ENCODE peak calls at places on chromosomes 1 and 21, in six cellular contexts. S is PC-3; F is transverse colon; M is effector memory CD4-positive, alpha-beta T cell; P is body of pancreas; E is tibial artery. A is an unnamed sample.
A peak's percentile ranks its signal among the peaks of the same experiment; 100 is the strongest.

GRCh38 chr1:21966247-21967000 is 10.4 kb upstream of the CELA3B start:
- DNase-seq in S (peak; percentile 83), F (no peak), M (no peak), P (no peak), E (no peak), A (peak; percentile 39)

GRCh38 chr21:38795475-38795874 is 10.3 kb upstream of the ETS2 start:
- DNase-seq in S (no peak), F (no peak), M (no peak), P (no peak), E (no peak), A (no peak)

GRCh38 chr1:226436855-226437491 is 29.1 kb upstream of the PARP1 start:
- DNase-seq in S (no peak), F (peak; percentile 13), M (no peak), P (peak; percentile 23), E (no peak), A (no peak)

GRCh38 chr1:25253911-25254310 is 6.7 kb upstream of the RSRP1 start:
- DNase-seq in S (peak; percentile 67), F (no peak), M (no peak), P (no peak), E (no peak), A (no peak)

GRCh38 chr1:12342261-12343003 is 112.6 kb downstream of the VPS13D start:
- DNase-seq in S (no peak), F (no peak), M (no peak), P (no peak), E (no peak), A (no peak)

GRCh38 chr21:26105819-26106218 is 64.8 kb downstream of the APP start:
- DNase-seq in S (no peak), F (no peak), M (no peak), P (no peak), E (no peak), A (no peak)

GRCh38 chr1:233341117-233341516 is 13.6 kb downstream of the MAP3K21 start:
- DNase-seq in S (peak; percentile 27), F (no peak), M (no peak), P (peak; percentile 78), E (no peak), A (no peak)

GRCh38 chr1:220747426-220748090 is 564 bp upstream of the MTARC2 start:
- DNase-seq in S (no peak), F (no peak), M (no peak), P (no peak), E (no peak), A (no peak)

GRCh38 chr1:235357485-235358378 is 9.5 kb upstream of the TBCE start:
- DNase-seq in S (no peak), F (peak; percentile 22), M (no peak), P (no peak), E (no peak), A (no peak)

GRCh38 chr1:71414229-71414628 is 333.4 kb upstream of the ZRANB2 start:
- DNase-seq in S (no peak), F (no peak), M (no peak), P (no peak), E (no peak), A (peak; percentile 3)

GRCh38 chr1:167776151-167776550 is 54.4 kb downstream of the MPZL1 start:
- DNase-seq in S (no peak), F (no peak), M (no peak), P (no peak), E (no peak), A (no peak)

GRCh38 chr1:230985711-230986110 is 6.8 kb downstream of the ARV1 start:
- DNase-seq in S (no peak), F (peak; percentile 71), M (no peak), P (no peak), E (no peak), A (no peak)

GRCh38 chr1:231334079-231334666 is 3.5 kb downstream of the EXOC8 start:
- DNase-seq in S (no peak), F (no peak), M (no peak), P (no peak), E (no peak), A (no peak)

GRCh38 chr1:200183637-200184036 is 156.1 kb downstream of the NR5A2 start:
- DNase-seq in S (peak; percentile 32), F (no peak), M (no peak), P (no peak), E (no peak), A (no peak)

GRCh38 chr1:11387829-11388228 is 91.1 kb upstream of the DISP3 start:
- DNase-seq in S (no peak), F (no peak), M (no peak), P (no peak), E (no peak), A (no peak)

GRCh38 chr1:42319871-42320484 is 15.1 kb downstream of the FOXJ3 start:
- DNase-seq in S (no peak), F (peak; percentile 58), M (peak; percentile 22), P (no peak), E (no peak), A (no peak)

GRCh38 chr1:204080163-204080903 is 7.4 kb downstream of the SOX13 start:
- DNase-seq in S (peak; percentile 96), F (peak; percentile 89), M (no peak), P (peak; percentile 97), E (peak; percentile 90), A (peak; percentile 73)

GRCh38 chr1:154745286-154745731 is 124.8 kb downstream of the KCNN3 start:
- DNase-seq in S (no peak), F (peak; percentile 31), M (no peak), P (peak; percentile 27), E (no peak), A (no peak)

GRCh38 chr1:229227298-229227919 is 43.5 kb upstream of the RAB4A start:
- DNase-seq in S (peak; percentile 83), F (peak; percentile 89), M (peak; percentile 69), P (peak; percentile 81), E (peak; percentile 77), A (no peak)

GRCh38 chr1:115296981-115297380 is 41.1 kb downstream of the NGF start:
- DNase-seq in S (no peak), F (no peak), M (no peak), P (no peak), E (no peak), A (no peak)

GRCh38 chr1:193184776-193185175 is 1.6 kb downstream of the B3GALT2 start:
- DNase-seq in S (no peak), F (no peak), M (no peak), P (no peak), E (no peak), A (no peak)

GRCh38 chr1:193187114-193187513 is 701 bp upstream of the B3GALT2 start:
- DNase-seq in S (no peak), F (no peak), M (no peak), P (no peak), E (no peak), A (no peak)

GRCh38 chr1:193183019-193183643 is 3.3 kb downstream of the B3GALT2 start:
- DNase-seq in S (peak; percentile 69), F (no peak), M (no peak), P (no peak), E (no peak), A (no peak)

GRCh38 chr1:193185206-193185605 is 1.2 kb downstream of the B3GALT2 start:
- DNase-seq in S (no peak), F (no peak), M (no peak), P (no peak), E (no peak), A (no peak)

DNA sequence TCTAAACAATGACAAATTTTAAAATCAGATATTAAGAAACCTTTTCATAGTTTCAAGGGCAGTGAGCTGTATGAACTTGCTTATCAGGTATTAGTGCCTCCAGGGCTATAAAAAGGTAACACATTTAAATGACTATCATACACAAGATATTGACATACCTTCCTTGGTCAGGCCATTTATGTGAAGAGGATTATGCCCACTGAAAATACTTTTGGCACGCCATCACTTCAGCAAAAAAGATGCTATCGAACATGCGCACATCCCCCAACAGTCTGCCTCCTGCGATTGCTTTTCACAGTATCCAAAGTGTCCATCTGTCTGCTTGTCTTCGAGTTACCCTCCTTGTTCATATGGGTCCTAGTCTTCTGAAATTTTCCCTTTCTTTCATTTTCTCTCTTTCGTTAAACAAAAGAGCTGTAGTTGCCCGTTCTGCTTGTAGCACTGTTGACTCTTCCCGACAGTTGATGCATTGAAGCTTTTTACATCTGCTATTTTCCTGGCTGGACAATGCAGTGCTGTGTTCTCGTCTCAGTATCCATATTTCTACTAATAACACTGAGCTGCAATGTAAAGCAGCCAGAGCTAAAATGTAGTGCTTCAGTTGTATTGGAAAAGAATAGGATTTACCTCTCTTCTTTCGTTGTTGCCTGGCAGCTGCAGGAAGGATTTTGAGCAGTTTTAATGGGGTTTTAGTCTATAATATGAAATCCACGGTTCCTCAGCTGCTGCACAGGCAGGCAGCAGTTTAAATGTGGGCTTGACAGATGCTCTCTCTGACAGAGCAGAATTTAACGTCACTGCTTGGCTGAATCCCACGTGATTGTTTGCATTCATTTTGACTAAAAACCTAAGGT is at the start of gene B3GALT2:
- DNase-seq in S (no peak), F (peak; percentile 32), M (no peak), P (peak; percentile 45), E (no peak), A (no peak)
- H3K4me3 ChIP-seq in S (no peak within 1 kb of the TSS), F (no peak within 1 kb of the TSS), M (peak within 1 kb of the TSS; percentile 39), P (no peak within 1 kb of the TSS), E (peak within 1 kb of the TSS; percentile 40), A (peak within 1 kb of the TSS; percentile 33)

GRCh38 chr1:159855709-159856108 is 6.7 kb downstream of the VSIG8 start:
- DNase-seq in S (no peak), F (no peak), M (no peak), P (no peak), E (no peak), A (no peak)
- H3K4me3 ChIP-seq in S (no peak overlapping the region), F (no peak overlapping the region), M (no peak overlapping the region), P (no peak overlapping the region), E (no peak overlapping the region), A (no peak overlapping the region)

GRCh38 chr1:7281821-7282220 is 489.3 kb upstream of the VAMP3 start:
- DNase-seq in S (no peak), F (no peak), M (no peak), P (no peak), E (no peak), A (peak; percentile 88)
- H3K4me3 ChIP-seq in S (no peak overlapping the region), F (no peak overlapping the region), M (no peak overlapping the region), P (no peak overlapping the region), E (no peak overlapping the region), A (no peak overlapping the region)

DNA sequence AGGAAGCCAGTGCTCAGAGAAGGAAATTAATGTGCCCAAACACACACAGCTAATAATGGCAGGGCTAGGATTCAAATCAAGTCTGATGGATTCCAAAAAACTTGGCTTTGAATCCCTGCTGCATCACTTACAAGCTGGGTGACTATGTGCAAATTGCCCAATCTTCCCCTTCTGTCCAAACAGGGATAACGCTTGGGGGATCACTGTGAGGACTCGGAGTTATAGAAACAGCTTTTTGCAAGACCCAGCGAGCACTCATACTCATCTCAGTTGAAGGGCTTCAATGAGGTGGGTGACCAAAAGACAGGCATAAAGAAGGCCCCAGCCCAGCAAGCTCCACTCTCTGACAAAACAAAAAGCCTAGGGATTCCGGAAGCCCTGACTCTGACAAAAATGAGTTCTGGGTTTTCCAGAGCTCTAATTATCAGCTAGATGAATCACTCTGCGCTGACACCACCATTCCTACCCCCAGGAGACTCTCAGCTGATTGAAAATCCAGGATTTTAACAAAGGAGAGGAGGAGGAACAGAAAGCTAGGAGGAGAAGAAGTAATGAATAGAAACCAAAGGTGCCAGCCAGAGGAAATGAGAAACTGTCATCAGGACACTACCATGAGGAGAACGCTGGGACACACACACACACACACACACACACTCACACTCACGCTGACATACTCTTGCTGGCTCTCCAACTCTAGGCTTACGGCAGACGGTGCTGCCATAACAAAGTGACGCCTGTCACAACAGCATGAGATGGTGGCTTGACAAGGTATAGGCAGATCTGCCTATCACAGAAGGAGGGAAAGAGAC is 1.6 kb upstream of the STK40 start:
- DNase-seq in S (no peak), F (no peak), M (no peak), P (no peak), E (peak; percentile 59), A (peak; percentile 70)
- H3K4me3 ChIP-seq in S (peak overlapping the region; percentile 75), F (no peak overlapping the region), M (no peak overlapping the region), P (no peak overlapping the region), E (peak overlapping the region; percentile 94), A (peak overlapping the region; percentile 54)

A was measured in skeletal muscle cell.